ENCODE peak calls at places on chromosome 3, in ten cellular contexts. Y is body of pancreas, K is astrocyte, A is tibial artery, C is tibial nerve, J is right lobe of liver, B is psoas muscle, U is SJSA1, Z is ascending aorta, F is HepG2. P is an unnamed sample. For H3K4me1 and H3K27me3, the result is how much of the 10 kb centered on the place peaks cover.

GRCh38 chr3:177983341-177983740 is 552.9 kb upstream of the KCNMB2 start:
- DNase-seq in Y (no peak), K (peak), A (no peak), C (no peak), J (no peak), B (no peak), U (no peak), Z (no peak), F (no peak), P (no peak)

GRCh38 chr3:127483902-127484591 is 106.5 kb downstream of the TPRA1 start:
- DNase-seq in Y (no peak), K (no peak), A (peak), C (no peak), J (peak), B (no peak), U (no peak), Z (no peak), F (no peak), P (no peak)

GRCh38 chr3:190293621-190294020 is 28.6 kb downstream of the CLDN1 start:
- DNase-seq in Y (no peak), K (no peak), A (no peak), C (no peak), J (no peak), B (no peak), U (no peak), Z (no peak), F (peak), P (no peak)

GRCh38 chr3:9499455-9500107 is 54.0 kb downstream of the LHFPL4 start:
- DNase-seq in Y (no peak), K (no peak), A (peak), C (no peak), J (no peak), B (no peak), U (no peak), Z (no peak), F (no peak), P (no peak)

GRCh38 chr3:28575100-28575747 is 226.6 kb upstream of the AZI2 start:
- DNase-seq in Y (peak), K (peak), A (peak), C (no peak), J (no peak), B (peak), U (peak), Z (no peak), F (no peak), P (no peak)

GRCh38 chr3:17632401-17633100 is 109.9 kb downstream of the TBC1D5 start:
- DNase-seq in Y (peak), K (peak), A (no peak), C (no peak), J (no peak), B (no peak), U (peak), Z (no peak), F (no peak), P (no peak)

GRCh38 chr3:43793648-43794372 is 103.1 kb downstream of the ABHD5 start:
- DNase-seq in Y (no peak), K (no peak), A (no peak), C (no peak), J (no peak), B (no peak), U (no peak), Z (no peak), F (no peak), P (no peak)

GRCh38 chr3:58529516-58530353 is 7.3 kb downstream of the ACOX2 start:
- DNase-seq in Y (no peak), K (no peak), A (no peak), C (no peak), J (no peak), B (no peak), U (peak), Z (no peak), F (peak), P (peak)

GRCh38 chr3:187210555-187211327 is 13.5 kb downstream of the RTP1 start:
- DNase-seq in Y (peak), K (peak), A (no peak), C (no peak), J (no peak), B (no peak), U (peak), Z (no peak), F (no peak), P (no peak)

GRCh38 chr3:79604681-79605080 is 163.1 kb downstream of the ROBO1 start:
- DNase-seq in Y (no peak), K (peak), A (no peak), C (no peak), J (no peak), B (no peak), U (no peak), Z (no peak), F (no peak), P (no peak)

GRCh38 chr3:181757694-181758306 is 46.1 kb downstream of the SOX2 start:
- DNase-seq in Y (no peak), K (no peak), A (no peak), C (no peak), J (no peak), B (no peak), U (no peak), Z (no peak), F (no peak), P (peak)

GRCh38 chr3:37967252-37967881 is 23.2 kb upstream of the VILL start:
- DNase-seq in Y (peak), K (peak), A (peak), C (peak), J (peak), B (peak), U (peak), Z (no peak), F (peak), P (peak)

GRCh38 chr3:29324180-29324651 is 43.3 kb downstream of the RBMS3 start:
- DNase-seq in Y (peak), K (peak), A (peak), C (peak), J (peak), B (peak), U (peak), Z (peak), F (no peak), P (peak)

GRCh38 chr3:128629936-128630335 is 20.7 kb downstream of the RPN1 start:
- DNase-seq in Y (no peak), K (no peak), A (no peak), C (no peak), J (no peak), B (no peak), U (no peak), Z (no peak), F (no peak), P (no peak)

GRCh38 chr3:150183619-150184425 is 213.1 kb upstream of the PFN2 start:
- DNase-seq in Y (peak), K (peak), A (peak), C (peak), J (peak), B (peak), U (peak), Z (no peak), F (peak), P (peak)

GRCh38 chr3:164465172-164465571 is 613.1 kb downstream of the SI start:
- DNase-seq in Y (no peak), K (peak), A (no peak), C (no peak), J (no peak), B (no peak), U (peak), Z (no peak), F (no peak), P (no peak)

GRCh38 chr3:27657404-27657803 is 64.7 kb downstream of the EOMES start:
- DNase-seq in Y (no peak), K (no peak), A (no peak), C (no peak), J (no peak), B (no peak), U (no peak), Z (no peak), F (no peak), P (no peak)

GRCh38 chr3:128518587-128519490 is 25.8 kb upstream of the GATA2 start:
- DNase-seq in Y (no peak), K (no peak), A (no peak), C (no peak), J (no peak), B (no peak), U (no peak), Z (no peak), F (no peak), P (no peak)

GRCh38 chr3:64109438-64109837 is 86.1 kb upstream of the PSMD6 start:
- DNase-seq in Y (peak), K (no peak), A (no peak), C (peak), J (no peak), B (no peak), U (no peak), Z (no peak), F (peak), P (peak)

GRCh38 chr3:177281292-177281942 is 84.1 kb upstream of the TBL1XR1 start:
- DNase-seq in Y (peak), K (no peak), A (no peak), C (no peak), J (no peak), B (no peak), U (no peak), Z (no peak), F (no peak), P (no peak)

GRCh38 chr3:171828852-171829770 is 14.0 kb upstream of the TMEM212 start:
- DNase-seq in Y (no peak), K (no peak), A (no peak), C (no peak), J (no peak), B (no peak), U (no peak), Z (no peak), F (no peak), P (no peak)

GRCh38 chr3:112966633-112967032 is 8.3 kb downstream of the CD200R1 start:
- DNase-seq in Y (no peak), K (no peak), A (no peak), C (no peak), J (no peak), B (no peak), U (no peak), Z (no peak), F (no peak), P (no peak)

GRCh38 chr3:143973352-143974021 is 1.9 kb downstream of the DIPK2A start:
- DNase-seq in Y (no peak), K (no peak), A (no peak), C (no peak), J (no peak), B (no peak), U (peak), Z (no peak), F (peak), P (peak)

GRCh38 chr3:13484861-13485590 is 4.9 kb downstream of the HDAC11 start:
- DNase-seq in Y (peak), K (peak), A (peak), C (peak), J (peak), B (peak), U (no peak), Z (no peak), F (peak), P (peak)

GRCh38 chr3:20154078-20154477 is 31.9 kb downstream of the SGO1 start:
- DNase-seq in Y (no peak), K (no peak), A (no peak), C (no peak), J (no peak), B (no peak), U (no peak), Z (no peak), F (no peak), P (no peak)

GRCh38 chr3:42516443-42516842 is 14.0 kb downstream of the VIPR1 start:
- DNase-seq in Y (no peak), K (no peak), A (no peak), C (no peak), J (no peak), B (no peak), U (no peak), Z (no peak), F (no peak), P (no peak)
- H3K4me1 ChIP-seq in Y (under half), K (under half), A (under half), C (under half), J (under half), B (under half), U (under half), Z (under half), F (under half), P (under half)

GRCh38 chr3:138950701-138951100 is 3.7 kb downstream of the FOXL2NB start:
- DNase-seq in Y (no peak), K (no peak), A (no peak), C (no peak), J (no peak), B (no peak), U (no peak), Z (no peak), F (no peak), P (no peak)
- H3K27me3 ChIP-seq in Y (under half), K (half or more), A (half or more), C (half or more), J (under half), B (half or more), U (half or more), Z (under half), F (under half), P (under half)

GRCh38 chr3:46076606-46077005 is 49.3 kb upstream of the XCR1 start:
- DNase-seq in Y (no peak), K (no peak), A (no peak), C (no peak), J (no peak), B (no peak), U (no peak), Z (no peak), F (no peak), P (no peak)
- H3K4me3 ChIP-seq in Y (no peak), K (no peak), A (no peak), C (no peak), J (no peak), B (no peak), U (no peak), Z (no peak), F (no peak), P (no peak)

GRCh38 chr3:42022355-42022754 is 60.5 kb upstream of the ULK4 start:
- DNase-seq in Y (no peak), K (no peak), A (no peak), C (no peak), J (no peak), B (peak), U (no peak), Z (no peak), F (no peak), P (no peak)
- H3K4me1 ChIP-seq in Y (half or more), K (half or more), A (under half), C (half or more), J (under half), B (half or more), U (half or more), Z (under half), F (half or more), P (under half)

GRCh38 chr3:71464613-71465012 is 118.9 kb downstream of the FOXP1 start:
- DNase-seq in Y (no peak), K (no peak), A (no peak), C (no peak), J (no peak), B (no peak), U (no peak), Z (no peak), F (no peak), P (no peak)

GRCh38 chr3:71465371-71466007 is 118.0 kb downstream of the FOXP1 start:
- DNase-seq in Y (no peak), K (no peak), A (no peak), C (no peak), J (no peak), B (no peak), U (no peak), Z (no peak), F (no peak), P (no peak)

GRCh38 chr3:71469131-71469430 is 114.4 kb downstream of the FOXP1 start:
- DNase-seq in Y (no peak), K (no peak), A (no peak), C (no peak), J (no peak), B (no peak), U (no peak), Z (no peak), F (no peak), P (no peak)

GRCh38 chr3:71468311-71469130 is 115.0 kb downstream of the FOXP1 start:
- DNase-seq in Y (no peak), K (no peak), A (no peak), C (no peak), J (no peak), B (no peak), U (no peak), Z (no peak), F (no peak), P (no peak)

DNA sequence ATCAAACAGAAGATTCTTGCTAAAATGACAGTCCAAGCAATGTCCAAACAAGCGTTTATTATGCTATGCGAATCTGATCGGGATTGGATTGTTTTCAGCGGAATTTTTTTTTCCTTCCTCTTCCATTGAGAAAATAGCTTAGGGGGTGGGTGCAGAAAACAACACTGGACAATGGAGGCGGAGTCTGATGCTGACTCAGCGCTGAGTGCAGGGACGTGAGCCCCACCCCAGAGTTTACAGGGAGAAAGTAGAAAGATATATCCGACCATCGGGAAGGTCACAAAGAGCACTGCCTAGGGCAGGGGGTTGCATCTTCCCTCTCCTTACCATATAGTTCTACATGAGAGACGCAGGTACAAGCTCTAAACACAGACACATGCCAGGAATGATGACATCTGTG is 117.0 kb downstream of the FOXP1 start:
- DNase-seq in Y (no peak), K (peak), A (no peak), C (no peak), J (no peak), B (no peak), U (peak), Z (no peak), F (no peak), P (peak)
- H3K27me3 ChIP-seq in Y (under half), K (under half), A (under half), C (under half), J (under half), B (under half), U (under half), Z (under half), F (under half), P (under half)

DNA sequence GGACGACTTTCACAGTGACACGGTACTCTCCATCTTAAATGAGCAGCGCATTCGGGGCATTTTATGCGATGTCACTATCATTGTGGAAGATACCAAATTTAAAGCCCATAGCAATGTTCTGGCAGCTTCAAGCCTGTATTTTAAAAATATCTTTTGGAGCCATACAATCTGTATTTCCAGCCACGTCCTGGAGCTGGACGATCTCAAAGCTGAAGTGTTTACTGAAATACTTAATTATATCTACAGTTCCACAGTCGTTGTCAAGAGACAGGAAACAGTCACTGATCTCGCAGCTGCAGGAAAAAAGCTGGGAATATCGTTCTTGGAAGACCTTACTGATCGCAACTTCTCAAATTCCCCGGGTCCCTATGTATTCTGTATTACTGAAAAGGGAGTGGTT is 44.4 kb upstream of the RASA2 start:
- DNase-seq in Y (no peak), K (no peak), A (no peak), C (no peak), J (no peak), B (no peak), U (no peak), Z (no peak), F (no peak), P (no peak)
- H3K4me3 ChIP-seq in Y (no peak), K (no peak), A (no peak), C (no peak), J (no peak), B (no peak), U (no peak), Z (peak), F (no peak), P (no peak)

GRCh38 chr3:11643212-11644087 is at the start of gene VGLL4:
- DNase-seq in Y (peak), K (peak), A (peak), C (peak), J (peak), B (peak), U (peak), Z (peak), F (peak), P (peak)
- H3K4me1 ChIP-seq in Y (under half), K (under half), A (under half), C (under half), J (under half), B (under half), U (under half), Z (under half), F (under half), P (under half)

GRCh38 chr3:124463234-124463633 is 267.0 kb upstream of the UMPS start:
- DNase-seq in Y (no peak), K (no peak), A (no peak), C (no peak), J (no peak), B (no peak), U (no peak), Z (no peak), F (no peak), P (no peak)
- H3K27me3 ChIP-seq in Y (under half), K (under half), A (under half), C (under half), J (under half), B (under half), U (under half), Z (under half), F (under half), P (under half)

GRCh38 chr3:122100591-122101491 is 45.7 kb downstream of the CD86 start:
- DNase-seq in Y (no peak), K (no peak), A (no peak), C (no peak), J (no peak), B (no peak), U (no peak), Z (no peak), F (no peak), P (no peak)
- H3K4me3 ChIP-seq in Y (no peak), K (no peak), A (no peak), C (no peak), J (no peak), B (no peak), U (no peak), Z (no peak), F (no peak), P (no peak)

P was measured in HAP-1.